ENCODE peak calls at places on chromosomes 7 and 10, in seven cellular contexts. J is endodermal cell, B is mucosa of descending colon, U is cardiac fibroblast, W is fibroblast of mammary gland, Y is left ventricle myocardium inferior, L is fibroblast of pulmonary artery. D is an unnamed sample.
A peak's percentile ranks its signal among the peaks of the same experiment; 100 is the strongest.

GRCh38 chr10:109902992-109903947 is 20.0 kb downstream of the XPNPEP1 start:
- DNase-seq in J (no peak), B (no peak), U (peak; percentile 39), W (peak; percentile 60), Y (no peak), L (no peak), D (no peak)

GRCh38 chr10:75611972-75612331 is 180.5 kb downstream of the LRMDA start:
- DNase-seq in J (no peak), B (no peak), U (no peak), W (no peak), Y (no peak), L (no peak), D (no peak)

GRCh38 chr10:120943542-120943941 is 92.4 kb downstream of the WDR11 start:
- DNase-seq in J (no peak), B (no peak), U (no peak), W (no peak), Y (no peak), L (no peak), D (no peak)

GRCh38 chr10:86821600-86821999 is 65.2 kb downstream of the BMPR1A start:
- DNase-seq in J (no peak), B (no peak), U (peak; percentile 79), W (peak; percentile 81), Y (no peak), L (peak; percentile 94), D (no peak)

GRCh38 chr7:138924551-138925225 is 56.5 kb downstream of the KIAA1549 start:
- DNase-seq in J (no peak), B (no peak), U (no peak), W (no peak), Y (no peak), L (no peak), D (no peak)

GRCh38 chr7:114087674-114088539 is 169.1 kb upstream of the PPP1R3A start:
- DNase-seq in J (peak; percentile 75), B (peak; percentile 46), U (no peak), W (peak; percentile 40), Y (no peak), L (no peak), D (no peak)

GRCh38 chr7:79434098-79434497 is 19.4 kb downstream of the MAGI2 start:
- DNase-seq in J (no peak), B (no peak), U (peak; percentile 86), W (peak; percentile 87), Y (no peak), L (peak; percentile 39), D (peak; percentile 78)

GRCh38 chr7:144565586-144565985 is 162.1 kb upstream of the NOBOX start:
- DNase-seq in J (no peak), B (no peak), U (no peak), W (no peak), Y (no peak), L (no peak), D (no peak)

GRCh38 chr7:129657363-129657762 is 45.8 kb downstream of the NRF1 start:
- DNase-seq in J (no peak), B (no peak), U (no peak), W (peak; percentile 38), Y (no peak), L (no peak), D (peak; percentile 96)

GRCh38 chr7:44258423-44258760 is 57.6 kb downstream of the YKT6 start:
- DNase-seq in J (no peak), B (no peak), U (no peak), W (no peak), Y (no peak), L (no peak), D (no peak)
- H3K4me3 ChIP-seq in J (no peak overlapping the region), B (no peak overlapping the region), U (no peak overlapping the region), W (no peak overlapping the region), Y (no peak overlapping the region), L (no peak overlapping the region), D (no peak overlapping the region)

DNA sequence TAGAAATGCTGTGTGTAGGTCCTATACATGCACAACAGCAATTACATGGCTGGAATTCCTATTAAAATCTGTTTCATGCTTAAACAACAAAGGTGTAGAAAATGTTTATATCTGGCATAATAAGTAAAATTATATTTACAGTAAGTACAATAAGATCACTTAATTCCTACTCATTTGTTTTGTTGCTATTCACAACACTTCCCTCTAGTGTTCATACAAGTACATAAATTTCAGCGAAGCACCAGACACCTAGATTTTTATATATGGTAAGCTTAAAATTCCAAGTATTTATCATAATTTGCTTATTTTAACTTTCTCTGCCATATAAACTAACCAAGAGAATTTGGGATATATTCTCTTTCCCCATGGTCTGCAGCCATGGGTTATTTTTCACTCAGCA is 51.8 kb upstream of the ANK3 start:
- DNase-seq in J (no peak), B (no peak), U (no peak), W (peak; percentile 48), Y (no peak), L (peak; percentile 62), D (peak; percentile 34)
- TF ChIP-seq CTCF in J (peak; percentile 51), B (no peak), U (peak; percentile 42), W (peak; percentile 44), Y (peak; percentile 38), L (peak; percentile 57), D (peak; percentile 8)

DNA sequence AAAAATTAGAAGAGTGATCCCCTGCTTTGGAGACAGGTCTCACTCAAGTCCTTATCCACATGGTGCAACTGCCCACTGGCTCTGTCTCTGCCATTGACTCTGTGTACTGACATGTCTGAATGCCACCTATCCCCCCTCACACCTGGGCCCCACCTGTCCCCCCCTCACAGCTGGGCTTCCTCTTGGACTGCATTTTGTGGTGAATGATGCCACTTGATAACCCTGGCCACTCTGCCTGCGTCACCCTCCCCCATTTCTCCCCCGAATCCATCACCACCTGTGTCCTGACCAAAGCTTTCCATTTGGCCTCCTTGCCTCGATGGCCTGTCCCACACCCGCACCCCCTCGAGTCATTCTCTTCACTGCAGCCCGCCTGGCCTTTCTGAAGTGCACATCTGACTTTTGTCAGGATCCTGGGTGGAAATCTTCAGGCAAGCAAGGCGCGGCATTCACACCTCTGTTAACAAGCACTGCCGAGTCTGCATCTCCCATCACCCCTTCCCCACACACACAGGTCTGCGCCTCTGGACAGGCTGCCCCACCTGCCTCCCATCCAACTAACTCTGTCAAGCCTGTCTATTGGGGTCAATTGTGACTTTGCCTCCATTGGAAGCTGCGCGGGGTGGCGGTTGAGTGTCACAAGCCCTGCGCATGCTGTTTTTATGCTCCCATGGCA is 175.3 kb upstream of the KLF14 start:
- DNase-seq in J (no peak), B (no peak), U (peak; percentile 34), W (no peak), Y (no peak), L (no peak), D (no peak)
- H3K4me3 ChIP-seq in J (no peak overlapping the region), B (no peak overlapping the region), U (peak overlapping the region; percentile 58), W (peak overlapping the region; percentile 68), Y (no peak overlapping the region), L (peak overlapping the region; percentile 71), D (no peak overlapping the region)

GRCh38 chr10:62422068-62422590 is 48.0 kb downstream of the ZNF365 start:
- DNase-seq in J (no peak), B (no peak), U (peak; percentile 85), W (peak; percentile 91), Y (no peak), L (peak; percentile 53), D (peak; percentile 49)

GRCh38 chr10:62426600-62426999 is 52.4 kb downstream of the ZNF365 start:
- DNase-seq in J (peak; percentile 80), B (no peak), U (no peak), W (no peak), Y (no peak), L (no peak), D (no peak)

GRCh38 chr10:62426086-62426485 is 51.9 kb downstream of the ZNF365 start:
- DNase-seq in J (no peak), B (no peak), U (peak; percentile 59), W (peak; percentile 45), Y (no peak), L (no peak), D (peak; percentile 89)

GRCh38 chr10:62424026-62424425 is 49.9 kb downstream of the ZNF365 start:
- DNase-seq in J (no peak), B (no peak), U (peak; percentile 14), W (peak; percentile 22), Y (no peak), L (no peak), D (no peak)
- TF ChIP-seq CTCF in J (peak; percentile 34), B (no peak), U (peak; percentile 6), W (peak; percentile 21), Y (no peak), L (no peak), D (no peak)

GRCh38 chr10:23371073-23371472 is 26.5 kb upstream of the C10orf67 start:
- DNase-seq in J (no peak), B (no peak), U (no peak), W (no peak), Y (no peak), L (no peak), D (peak; percentile 60)

GRCh38 chr10:23370106-23370505 is 25.5 kb upstream of the C10orf67 start:
- DNase-seq in J (no peak), B (no peak), U (peak; percentile 8), W (no peak), Y (no peak), L (peak; percentile 48), D (peak; percentile 58)

GRCh38 chr10:23373156-23373555 is 28.6 kb upstream of the C10orf67 start:
- DNase-seq in J (no peak), B (no peak), U (no peak), W (no peak), Y (no peak), L (no peak), D (peak; percentile 90)

GRCh38 chr10:23367896-23368685 is 23.5 kb upstream of the C10orf67 start:
- DNase-seq in J (no peak), B (no peak), U (peak; percentile 17), W (no peak), Y (no peak), L (no peak), D (peak; percentile 47)

DNA sequence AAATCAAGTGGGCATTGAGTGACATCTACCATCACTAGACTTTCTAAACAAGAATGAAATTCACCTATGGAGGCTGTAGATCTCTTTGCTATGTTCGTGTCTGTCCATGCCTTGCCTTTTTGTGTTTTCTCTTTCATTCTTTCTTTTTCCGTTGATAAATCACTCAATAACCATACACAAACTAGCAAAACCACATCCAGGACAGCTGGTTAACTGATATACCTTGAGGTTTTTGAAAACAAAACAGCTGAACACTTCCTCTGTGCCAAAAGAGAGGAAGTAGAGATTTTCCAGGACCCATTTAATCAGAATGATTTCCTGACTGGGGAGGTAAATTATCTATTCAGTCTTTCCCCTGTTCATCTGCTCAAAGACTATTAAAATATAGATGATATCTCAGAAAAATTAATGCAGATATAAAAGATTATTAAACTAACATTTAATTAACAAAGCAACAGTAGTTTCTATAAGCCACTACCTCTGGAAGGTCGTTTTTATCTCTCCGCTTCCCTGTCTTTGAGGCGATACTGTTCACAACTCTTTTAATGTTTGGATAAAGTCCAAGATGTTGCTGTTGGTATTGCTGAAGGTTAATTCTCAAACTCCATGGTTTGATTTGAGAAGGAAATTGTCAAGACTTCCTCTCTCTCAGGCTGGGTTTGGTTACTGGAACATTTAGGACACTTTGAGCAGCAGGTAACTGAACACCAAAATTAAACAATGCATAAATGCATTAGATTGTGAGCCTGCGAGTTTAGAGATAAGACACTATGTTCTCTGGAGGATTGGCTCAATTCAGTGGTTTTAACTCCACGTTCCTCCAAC is 24.4 kb upstream of the C10orf67 start:
- DNase-seq in J (no peak), B (no peak), U (no peak), W (no peak), Y (no peak), L (no peak), D (no peak)
- H3K4me3 ChIP-seq in J (no peak overlapping the region), B (no peak overlapping the region), U (no peak overlapping the region), W (no peak overlapping the region), Y (no peak overlapping the region), L (no peak overlapping the region), D (no peak overlapping the region)

DNA sequence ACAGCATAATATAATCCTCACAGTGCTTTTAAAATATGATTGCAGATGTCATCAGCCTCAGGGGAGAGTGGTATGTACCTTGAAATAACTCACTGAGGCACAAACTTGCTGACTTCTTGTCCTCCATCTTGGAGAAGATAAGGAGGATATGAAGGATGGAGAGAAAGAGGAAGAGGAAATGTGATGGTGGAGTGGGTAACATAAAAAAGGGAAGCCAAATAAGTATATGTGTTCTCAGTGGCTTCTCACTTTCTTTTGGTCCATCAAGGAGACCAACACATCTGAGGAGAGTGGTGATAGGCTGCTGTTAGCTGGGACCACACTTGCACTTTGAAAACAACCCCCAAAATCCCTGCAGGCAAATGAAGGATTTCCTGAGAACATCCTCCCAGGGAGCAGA is 21.6 kb upstream of the ZNF37A start:
- DNase-seq in J (no peak), B (no peak), U (no peak), W (no peak), Y (no peak), L (no peak), D (no peak)
- TF ChIP-seq CTCF in J (no peak), B (no peak), U (no peak), W (no peak), Y (no peak), L (no peak), D (no peak)

D was measured in epithelial cell of esophagus.